ENCODE peak calls at places on chromosomes 11 and 22, in nine cellular contexts. A, D, O, X, E, K, Z, T and W are unnamed samples.

GRCh38 chr11:128828350-128828749 is 38.7 kb downstream of the KCNJ1 start:
- DNase-seq in A (no peak), D (no peak), O (no peak), X (no peak), E (no peak), K (no peak), Z (no peak), T (no peak), W (no peak)

GRCh38 chr22:18070556-18071306 is 7.1 kb upstream of the PEX26 start:
- DNase-seq in A (no peak), D (no peak), O (peak), X (no peak), E (no peak), K (no peak), Z (no peak), T (no peak), W (no peak)

GRCh38 chr11:84019576-84020194 is 733.5 kb upstream of the CCDC90B start:
- DNase-seq in A (peak), D (no peak), O (no peak), X (no peak), E (no peak), K (peak), Z (peak), T (no peak), W (no peak)

GRCh38 chr22:26592368-26593015 is 2.6 kb upstream of the TPST2 start:
- DNase-seq in A (no peak), D (no peak), O (peak), X (no peak), E (no peak), K (no peak), Z (no peak), T (peak), W (no peak)

GRCh38 chr11:62889484-62890437 is 9.1 kb downstream of the SLC3A2 start:
- DNase-seq in A (peak), D (no peak), O (no peak), X (no peak), E (no peak), K (no peak), Z (no peak), T (peak), W (no peak)

GRCh38 chr11:134538793-134539192 is 126.8 kb upstream of the B3GAT1 start:
- DNase-seq in A (no peak), D (no peak), O (no peak), X (no peak), E (no peak), K (no peak), Z (no peak), T (no peak), W (no peak)

GRCh38 chr11:96055706-96056387 is 131.9 kb upstream of the MTMR2 start:
- DNase-seq in A (peak), D (no peak), O (peak), X (no peak), E (no peak), K (no peak), Z (no peak), T (no peak), W (peak)

GRCh38 chr11:129457321-129457720 is 81.7 kb downstream of the BARX2 start:
- DNase-seq in A (no peak), D (no peak), O (peak), X (no peak), E (no peak), K (no peak), Z (no peak), T (no peak), W (no peak)

GRCh38 chr11:1718326-1718725 is 21.3 kb downstream of the KRTAP5-6 start:
- DNase-seq in A (no peak), D (no peak), O (no peak), X (no peak), E (no peak), K (no peak), Z (no peak), T (no peak), W (no peak)

GRCh38 chr11:10350341-10350740 is 45.5 kb downstream of the ADM start:
- DNase-seq in A (peak), D (no peak), O (peak), X (no peak), E (no peak), K (peak), Z (no peak), T (no peak), W (no peak)

GRCh38 chr22:20225693-20225966 is 42.5 kb downstream of the RTN4R start:
- DNase-seq in A (no peak), D (no peak), O (no peak), X (no peak), E (no peak), K (no peak), Z (no peak), T (no peak), W (no peak)

GRCh38 chr11:103920449-103920848 is 116.0 kb upstream of the DDI1 start:
- DNase-seq in A (peak), D (no peak), O (peak), X (no peak), E (peak), K (peak), Z (no peak), T (no peak), W (no peak)

GRCh38 chr11:127136438-127136837 is 135.9 kb upstream of the KIRREL3 start:
- DNase-seq in A (no peak), D (no peak), O (no peak), X (no peak), E (no peak), K (no peak), Z (no peak), T (no peak), W (peak)

GRCh38 chr11:20221546-20221945 is 61.3 kb upstream of the DBX1 start:
- DNase-seq in A (no peak), D (no peak), O (no peak), X (no peak), E (no peak), K (no peak), Z (no peak), T (no peak), W (no peak)

GRCh38 chr11:14264966-14265365 is 94.0 kb downstream of the RRAS2 start:
- DNase-seq in A (no peak), D (no peak), O (no peak), X (no peak), E (no peak), K (no peak), Z (no peak), T (no peak), W (no peak)

GRCh38 chr22:19607198-19608113 is 83.2 kb upstream of the CLDN5 start:
- DNase-seq in A (no peak), D (no peak), O (peak), X (no peak), E (no peak), K (no peak), Z (no peak), T (no peak), W (no peak)

GRCh38 chr11:123217897-123218296 is 22.8 kb upstream of the CLMP start:
- DNase-seq in A (no peak), D (no peak), O (no peak), X (no peak), E (no peak), K (peak), Z (no peak), T (no peak), W (no peak)

GRCh38 chr11:112321521-112322172 is 61.0 kb upstream of the PLET1 start:
- DNase-seq in A (peak), D (peak), O (peak), X (peak), E (peak), K (peak), Z (peak), T (peak), W (peak)

GRCh38 chr22:44620129-44620840 is 81.7 kb upstream of the PRR5 start:
- DNase-seq in A (peak), D (peak), O (peak), X (peak), E (no peak), K (no peak), Z (no peak), T (peak), W (peak)

GRCh38 chr22:20391222-20391621 is 2.7 kb upstream of the ZNF74 start:
- DNase-seq in A (no peak), D (no peak), O (no peak), X (no peak), E (no peak), K (no peak), Z (no peak), T (no peak), W (no peak)

GRCh38 chr11:116112031-116112935 is 608.1 kb upstream of the CADM1 start:
- DNase-seq in A (no peak), D (no peak), O (peak), X (no peak), E (no peak), K (no peak), Z (no peak), T (no peak), W (no peak)

GRCh38 chr22:33535937-33536875 is 384.1 kb downstream of the LARGE1 start:
- DNase-seq in A (no peak), D (no peak), O (no peak), X (no peak), E (no peak), K (no peak), Z (no peak), T (no peak), W (no peak)

GRCh38 chr22:26364066-26365015 is 64.7 kb upstream of the ASPHD2 start:
- DNase-seq in A (peak), D (no peak), O (peak), X (peak), E (peak), K (peak), Z (no peak), T (peak), W (peak)

GRCh38 chr11:2944953-2945756 is 15.9 kb upstream of the PHLDA2 start:
- DNase-seq in A (peak), D (peak), O (peak), X (peak), E (peak), K (peak), Z (peak), T (no peak), W (peak)
- H3K4me3 ChIP-seq in A (peak), D (peak), O (no peak), X (no peak), E (peak), K (no peak), Z (peak), T (no peak), W (peak)

GRCh38 chr22:39013923-39014722 is at the start of gene APOBEC3C:
- DNase-seq in A (peak), D (peak), O (peak), X (peak), E (peak), K (peak), Z (peak), T (peak), W (peak)
- TF ChIP-seq CTCF in A (peak), D (no peak), O (peak), X (no peak), E (peak), K (peak), Z (peak), T (no peak), W (no peak)

DNA sequence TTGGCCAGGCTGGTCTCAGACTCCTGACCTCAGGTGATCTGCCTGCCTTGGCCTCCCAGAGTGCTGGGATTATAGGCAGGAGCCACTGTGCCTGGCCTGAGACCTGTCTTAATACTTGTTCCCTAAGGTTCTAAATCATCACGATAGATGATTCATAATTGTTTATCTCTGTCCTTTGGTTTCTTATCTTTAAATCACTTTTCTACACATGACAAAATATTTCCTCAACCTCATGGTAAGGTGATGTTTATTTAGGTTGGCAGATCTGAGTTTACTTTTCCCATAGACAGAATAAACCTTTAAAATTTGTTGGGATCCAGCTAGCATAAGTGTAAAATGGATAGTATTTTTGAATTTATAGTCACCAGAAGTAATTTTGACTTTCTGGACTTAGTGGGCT is 3.5 kb downstream of the PSMD13 start:
- DNase-seq in A (no peak), D (no peak), O (no peak), X (no peak), E (no peak), K (no peak), Z (no peak), T (no peak), W (no peak)
- H3K4me3 ChIP-seq in A (no peak), D (no peak), O (no peak), X (no peak), E (no peak), K (no peak), Z (no peak), T (no peak), W (no peak)

DNA sequence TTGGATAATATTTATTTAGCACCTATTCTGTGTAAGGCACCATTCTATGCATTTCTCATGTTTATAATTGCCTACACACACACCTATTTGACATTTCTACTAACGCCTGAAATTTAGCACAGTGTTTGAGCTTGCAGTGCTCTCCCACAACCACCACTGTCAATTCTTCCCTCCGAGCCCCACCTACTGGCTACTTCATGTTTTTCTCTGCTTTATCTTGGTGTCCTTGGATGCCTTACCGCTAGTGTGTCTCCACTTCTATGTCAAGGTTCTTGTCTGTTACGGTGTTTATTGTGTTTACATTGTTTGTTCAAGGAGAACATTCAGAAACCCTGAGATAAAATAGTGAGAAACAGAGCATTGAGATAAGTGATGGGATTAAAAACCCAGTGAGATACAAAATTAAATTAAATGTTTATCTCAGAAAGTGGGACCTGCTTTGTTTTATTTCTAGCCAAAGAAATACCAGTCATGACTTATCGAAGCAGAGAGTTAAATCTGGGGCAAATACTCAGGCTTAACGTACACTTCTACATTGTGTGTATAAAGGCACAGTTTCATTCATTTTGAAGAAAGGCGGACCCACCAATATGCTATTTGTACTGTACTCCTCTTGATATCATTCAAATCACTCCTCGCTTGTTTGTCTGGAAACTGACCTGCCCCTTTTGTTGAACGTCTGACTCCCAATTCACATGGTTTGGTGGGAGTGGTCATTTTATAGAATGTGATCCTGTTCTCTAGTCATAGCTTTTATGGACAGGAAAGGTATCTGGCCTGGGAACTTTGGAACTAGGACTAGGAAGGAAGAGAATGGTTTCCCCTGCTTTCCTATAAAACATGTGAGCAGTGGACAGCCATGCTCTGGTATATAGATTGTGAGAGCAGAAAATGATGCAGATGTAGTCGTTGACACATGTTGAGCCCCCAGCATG is 39.2 kb upstream of the SLC36A4 start:
- DNase-seq in A (peak), D (peak), O (peak), X (no peak), E (no peak), K (no peak), Z (no peak), T (peak), W (peak)
- TF ChIP-seq CTCF in A (peak), D (no peak), O (peak), X (peak), E (peak), K (peak), Z (peak), T (peak), W (peak)

GRCh38 chr11:76152741-76153608 is 53.3 kb downstream of the WNT11 start:
- DNase-seq in A (no peak), D (no peak), O (no peak), X (no peak), E (no peak), K (no peak), Z (no peak), T (no peak), W (no peak)
- H3K4me3 ChIP-seq in A (no peak), D (peak), O (no peak), X (peak), E (no peak), K (no peak), Z (no peak), T (no peak), W (peak)

DNA sequence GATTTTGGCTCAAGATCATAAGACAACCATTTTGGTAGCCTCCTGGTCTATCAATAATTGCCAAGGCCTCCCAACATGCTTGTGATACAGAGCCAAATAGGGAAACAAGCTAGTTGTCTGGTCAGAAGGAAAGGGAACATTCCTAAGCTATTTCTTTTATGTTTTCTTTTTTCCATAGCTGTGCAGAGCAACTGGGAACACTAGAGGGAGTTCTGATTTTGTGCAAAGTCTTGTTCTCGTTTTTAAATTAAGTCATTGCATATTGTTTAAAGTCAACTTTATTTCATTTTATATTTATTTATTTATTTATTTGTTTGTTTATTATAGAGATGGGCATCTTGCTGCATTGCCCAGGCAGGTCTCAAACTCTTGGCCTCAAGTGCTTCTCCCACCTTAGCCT is 416.8 kb upstream of the CHORDC1 start:
- DNase-seq in A (no peak), D (no peak), O (peak), X (no peak), E (no peak), K (no peak), Z (no peak), T (no peak), W (peak)
- TF ChIP-seq CTCF in A (no peak), D (no peak), O (peak), X (no peak), E (no peak), K (peak), Z (no peak), T (peak), W (peak)

GRCh38 chr11:70109006-70109405 is 30.9 kb downstream of the ANO1 start:
- DNase-seq in A (no peak), D (no peak), O (no peak), X (no peak), E (no peak), K (no peak), Z (no peak), T (no peak), W (peak)

GRCh38 chr11:70112017-70112434 is 33.9 kb downstream of the ANO1 start:
- DNase-seq in A (no peak), D (no peak), O (no peak), X (peak), E (no peak), K (no peak), Z (no peak), T (no peak), W (no peak)

GRCh38 chr11:70110538-70111055 is 32.5 kb downstream of the ANO1 start:
- DNase-seq in A (no peak), D (no peak), O (no peak), X (no peak), E (no peak), K (no peak), Z (no peak), T (no peak), W (no peak)

GRCh38 chr11:70109903-70110302 is 31.8 kb downstream of the ANO1 start:
- DNase-seq in A (no peak), D (no peak), O (no peak), X (no peak), E (no peak), K (no peak), Z (no peak), T (no peak), W (no peak)

DNA sequence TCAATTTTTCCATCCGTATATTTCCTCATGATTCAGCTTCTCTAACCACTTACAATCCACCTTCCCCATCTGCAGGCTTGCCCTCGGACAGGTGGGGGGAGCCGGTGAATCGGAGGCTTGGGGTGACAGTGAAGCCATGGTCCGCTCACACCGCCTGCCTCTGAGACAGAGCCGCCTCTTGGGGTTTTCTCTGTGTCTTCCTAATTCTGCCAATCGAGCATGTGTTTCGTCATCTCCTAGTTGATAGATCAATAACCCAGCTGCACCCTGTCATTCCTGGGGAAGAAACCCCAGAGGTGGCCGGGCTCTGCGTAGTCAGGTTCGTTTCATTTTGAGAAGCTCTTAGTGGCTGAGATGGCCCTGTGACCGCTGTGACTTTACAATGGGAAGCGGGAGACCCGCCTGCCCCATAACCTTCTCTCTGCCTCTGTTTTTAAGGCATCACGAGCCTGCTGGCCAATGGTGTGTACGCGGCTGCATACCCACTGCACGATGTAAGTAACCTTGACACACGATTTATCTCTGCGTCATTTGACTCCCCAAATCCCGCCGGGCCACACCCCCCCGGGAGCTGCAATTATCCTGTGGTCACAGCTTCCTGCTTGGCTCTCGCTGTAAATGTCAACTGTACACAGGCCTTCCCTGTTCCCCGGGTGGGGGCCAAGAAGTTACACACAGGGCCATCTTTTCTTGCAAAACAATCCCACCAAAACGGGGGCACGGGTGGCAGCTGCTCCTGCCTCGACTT is 33.3 kb downstream of the ANO1 start:
- DNase-seq in A (peak), D (peak), O (peak), X (peak), E (peak), K (no peak), Z (peak), T (peak), W (peak)
- H3K4me3 ChIP-seq in A (no peak), D (no peak), O (no peak), X (no peak), E (no peak), K (no peak), Z (no peak), T (no peak), W (no peak)

GRCh38 chr11:57457643-57458023 is 2.7 kb upstream of the RTN4RL2 start:
- DNase-seq in A (no peak), D (no peak), O (no peak), X (no peak), E (no peak), K (no peak), Z (no peak), T (no peak), W (no peak)
- TF ChIP-seq CTCF in A (no peak), D (no peak), O (no peak), X (no peak), E (no peak), K (no peak), Z (no peak), T (no peak), W (no peak)